ENCODE peak calls at places on chromosomes 12 and 14, in nine cellular contexts. O is kidney glomerular epithelial cell; M is stimulated activated CD4-positive, alpha-beta T cell treated with anti-CD3 and anti-CD28 coated beads, Interleukin-1b, Interleukin-23, amount 100 ng/mL, for 1 hour; P is posterior cingulate gyrus; K is NCI-H2029 treated with DMSO at 0.1 percent for 48 hours; N is activated CD4-positive, alpha-beta T cell treated with anti-CD3 and anti-CD28 coated beads, Interleukin-2, amount 10 ng/mL, durations not matched to agents 7 days and 5 days; E is activated CD4-positive, alpha-beta memory T cell treated with anti-CD3 and anti-CD28 coated beads for 36 hours; I is globus pallidus; G is Right ventricle myocardium superior. Y is an unnamed sample.
A peak's percentile ranks its signal among the peaks of the same experiment; 100 is the strongest.

GRCh38 chr14:88421286-88421685 is 35.8 kb downstream of the SPATA7 start:
- DNase-seq in O (no peak), M (no peak), P (no peak), K (no peak), N (no peak), E (no peak), I (no peak), G (no peak), Y (no peak)

GRCh38 chr14:103705158-103705523 is 10.1 kb downstream of the XRCC3 start:
- DNase-seq in O (no peak), M (no peak), P (no peak), K (no peak), N (no peak), E (no peak), I (no peak), G (peak; percentile 73), Y (no peak)

GRCh38 chr12:59113831-59114273 is 193.5 kb upstream of the LRIG3 start:
- DNase-seq in O (peak; percentile 85), M (no peak), P (peak; percentile 81), K (peak; percentile 54), N (peak; percentile 78), E (peak; percentile 68), I (peak; percentile 79), G (peak; percentile 74), Y (no peak)

GRCh38 chr14:73753043-73753886 is 39.1 kb upstream of the PNMA1 start:
- DNase-seq in O (peak; percentile 30), M (no peak), P (no peak), K (no peak), N (no peak), E (peak; percentile 70), I (no peak), G (peak; percentile 74), Y (no peak)

GRCh38 chr12:93199831-93200236 is 177.9 kb upstream of the NUDT4 start:
- DNase-seq in O (no peak), M (no peak), P (no peak), K (no peak), N (no peak), E (no peak), I (no peak), G (no peak), Y (no peak)

GRCh38 chr14:87960013-87960787 is 32.8 kb downstream of the GALC start:
- DNase-seq in O (no peak), M (no peak), P (no peak), K (no peak), N (no peak), E (no peak), I (no peak), G (no peak), Y (no peak)

GRCh38 chr12:75722714-75723200 is 211.3 kb upstream of the KRR1 start:
- DNase-seq in O (peak; percentile 54), M (no peak), P (peak; percentile 50), K (peak; percentile 38), N (peak; percentile 52), E (peak; percentile 56), I (peak; percentile 87), G (peak; percentile 32), Y (no peak)

GRCh38 chr12:6540181-6540877 is 6.0 kb downstream of the GAPDH start:
- DNase-seq in O (peak; percentile 80), M (no peak), P (no peak), K (peak; percentile 8), N (peak; percentile 63), E (peak; percentile 73), I (no peak), G (peak; percentile 94), Y (no peak)

Y was measured in cortex of kidney.